ENCODE peak calls at places on chromosomes 11 and 22, in seven cellular contexts. W, M, K, R, F, T and Y are unnamed samples.

GRCh38 chr11:94794287-94795168 is 26.4 kb downstream of the AMOTL1 start:
- DNase-seq in W (peak; percentile 71), M (no peak), K (no peak), R (peak; percentile 74), F (peak; percentile 82), T (no peak), Y (peak; percentile 40)

GRCh38 chr11:116723511-116723910 is 49.3 kb downstream of the BUD13 start:
- DNase-seq in W (no peak), M (no peak), K (no peak), R (no peak), F (no peak), T (no peak), Y (no peak)

GRCh38 chr11:65448074-65448417 is 25.4 kb downstream of the NEAT1 start:
- DNase-seq in W (no peak), M (no peak), K (no peak), R (no peak), F (no peak), T (peak; percentile 46), Y (no peak)

GRCh38 chr11:64165842-64166635 is at the start of gene MACROD1:
- DNase-seq in W (peak; percentile 87), M (peak; percentile 94), K (no peak), R (peak; percentile 93), F (peak; percentile 71), T (peak; percentile 95), Y (peak; percentile 71)

GRCh38 chr11:50174189-50174588 is 141.5 kb downstream of the OR4C45 start:
- DNase-seq in W (no peak), M (no peak), K (no peak), R (no peak), F (no peak), T (no peak), Y (no peak)

GRCh38 chr11:782264-783174 is 5.2 kb upstream of the GATD1 start:
- DNase-seq in W (no peak), M (no peak), K (no peak), R (no peak), F (no peak), T (no peak), Y (no peak)

GRCh38 chr11:65435981-65436411 is 13.4 kb downstream of the NEAT1 start:
- DNase-seq in W (peak; percentile 32), M (peak; percentile 40), K (no peak), R (peak; percentile 79), F (no peak), T (peak; percentile 52), Y (peak; percentile 15)

GRCh38 chr22:21661991-21662390 is 3.8 kb upstream of the PPIL2 start:
- DNase-seq in W (no peak), M (no peak), K (no peak), R (no peak), F (no peak), T (no peak), Y (no peak)

GRCh38 chr11:73647459-73648100 is 1.2 kb downstream of the PLEKHB1 start:
- DNase-seq in W (peak; percentile 89), M (peak; percentile 94), K (peak; percentile 56), R (peak; percentile 95), F (peak; percentile 86), T (peak; percentile 96), Y (peak; percentile 82)

GRCh38 chr11:10655227-10655626 is 38.3 kb downstream of the IRAG1 start:
- DNase-seq in W (no peak), M (no peak), K (no peak), R (no peak), F (peak; percentile 41), T (no peak), Y (no peak)

GRCh38 chr11:65422633-65423515 is at the start of gene NEAT1:
- DNase-seq in W (peak; percentile 98), M (peak; percentile 99), K (peak; percentile 74), R (peak; percentile 99), F (peak; percentile 79), T (peak; percentile 99), Y (peak; percentile 99)

GRCh38 chr22:45155050-45155840 is 8.5 kb upstream of the NUP50 start:
- DNase-seq in W (no peak), M (no peak), K (no peak), R (no peak), F (no peak), T (no peak), Y (no peak)

GRCh38 chr11:123304828-123305530 is 109.9 kb upstream of the CLMP start:
- DNase-seq in W (no peak), M (no peak), K (no peak), R (no peak), F (no peak), T (no peak), Y (no peak)

GRCh38 chr11:95895815-95896214 is 28.1 kb downstream of the MTMR2 start:
- DNase-seq in W (no peak), M (no peak), K (no peak), R (no peak), F (no peak), T (no peak), Y (no peak)

GRCh38 chr11:125939081-125939521 is 6.7 kb upstream of the VSIG10L2 start:
- DNase-seq in W (no peak), M (no peak), K (no peak), R (no peak), F (no peak), T (no peak), Y (no peak)

GRCh38 chr22:42720263-42721044 is at the start of gene A4GALT:
- DNase-seq in W (peak; percentile 57), M (no peak), K (no peak), R (no peak), F (no peak), T (no peak), Y (no peak)

GRCh38 chr22:23305922-23306374 is 125.6 kb downstream of the BCR start:
- DNase-seq in W (peak; percentile 70), M (peak; percentile 33), K (no peak), R (peak; percentile 90), F (no peak), T (peak; percentile 68), Y (peak; percentile 64)

GRCh38 chr22:45094826-45095225 is 68.9 kb upstream of the NUP50 start:
- DNase-seq in W (no peak), M (no peak), K (no peak), R (no peak), F (no peak), T (no peak), Y (no peak)

GRCh38 chr11:119014209-119014924 is 3.8 kb downstream of the RPS25 start:
- DNase-seq in W (no peak), M (no peak), K (no peak), R (no peak), F (no peak), T (no peak), Y (no peak)

GRCh38 chr11:119019996-119020395 is 1.4 kb downstream of the TRAPPC4 start:
- DNase-seq in W (no peak), M (no peak), K (no peak), R (peak; percentile 49), F (no peak), T (no peak), Y (no peak)

GRCh38 chr11:119015054-119015611 is 3.0 kb downstream of the RPS25 start:
- DNase-seq in W (no peak), M (no peak), K (no peak), R (peak; percentile 7), F (no peak), T (no peak), Y (no peak)

GRCh38 chr11:119016216-119017009 is 1.7 kb downstream of the RPS25 start:
- DNase-seq in W (no peak), M (no peak), K (no peak), R (no peak), F (no peak), T (no peak), Y (no peak)

GRCh38 chr11:119018074-119018938 is at the start of the genes RPS25 and TRAPPC4:
- DNase-seq in W (peak; percentile 96), M (peak; percentile 96), K (peak; percentile 64), R (peak; percentile 98), F (peak; percentile 94), T (peak; percentile 98), Y (peak; percentile 90)
- TF ChIP-seq POLR2A in W (peak; percentile 38), M (peak; percentile 83), K (peak; percentile 39), R (peak; percentile 80), F (peak; percentile 79), T (peak; percentile 63), Y (peak; percentile 31)

GRCh38 chr11:22787565-22788162 is 41.9 kb downstream of the SVIP start:
- DNase-seq in W (no peak), M (peak; percentile 10), K (no peak), R (no peak), F (peak; percentile 22), T (peak; percentile 46), Y (no peak)
- H3K4me3 ChIP-seq in W (no peak overlapping the region), M (no peak overlapping the region), K (no peak overlapping the region), R (no peak overlapping the region), F (no peak overlapping the region), T (no peak overlapping the region), Y (no peak overlapping the region)

GRCh38 chr11:76444384-76445121 is at the start of gene EMSY:
- DNase-seq in W (peak; percentile 97), M (peak; percentile 96), K (peak; percentile 77), R (peak; percentile 99), F (peak; percentile 96), T (peak; percentile 98), Y (peak; percentile 93)
- TF ChIP-seq CTCF in W (no peak), M (no peak), K (no peak), R (no peak), F (no peak), T (no peak), Y (no peak)

GRCh38 chr22:38871360-38872171 is 450 bp downstream of the CBX6 start:
- DNase-seq in W (no peak), M (no peak), K (no peak), R (peak; percentile 73), F (no peak), T (peak; percentile 53), Y (no peak)

GRCh38 chr22:38874529-38875222 is 2.7 kb upstream of the CBX6 start:
- DNase-seq in W (no peak), M (no peak), K (no peak), R (peak; percentile 59), F (no peak), T (no peak), Y (no peak)

GRCh38 chr22:38872172-38872830 is at the start of gene CBX6:
- DNase-seq in W (peak; percentile 97), M (peak; percentile 93), K (peak; percentile 58), R (peak; percentile 98), F (peak; percentile 78), T (peak; percentile 96), Y (peak; percentile 94)

GRCh38 chr22:38872831-38873248 is 824 bp upstream of the CBX6 start:
- DNase-seq in W (peak; percentile 79), M (peak; percentile 41), K (no peak), R (peak; percentile 89), F (no peak), T (peak; percentile 62), Y (no peak)

DNA sequence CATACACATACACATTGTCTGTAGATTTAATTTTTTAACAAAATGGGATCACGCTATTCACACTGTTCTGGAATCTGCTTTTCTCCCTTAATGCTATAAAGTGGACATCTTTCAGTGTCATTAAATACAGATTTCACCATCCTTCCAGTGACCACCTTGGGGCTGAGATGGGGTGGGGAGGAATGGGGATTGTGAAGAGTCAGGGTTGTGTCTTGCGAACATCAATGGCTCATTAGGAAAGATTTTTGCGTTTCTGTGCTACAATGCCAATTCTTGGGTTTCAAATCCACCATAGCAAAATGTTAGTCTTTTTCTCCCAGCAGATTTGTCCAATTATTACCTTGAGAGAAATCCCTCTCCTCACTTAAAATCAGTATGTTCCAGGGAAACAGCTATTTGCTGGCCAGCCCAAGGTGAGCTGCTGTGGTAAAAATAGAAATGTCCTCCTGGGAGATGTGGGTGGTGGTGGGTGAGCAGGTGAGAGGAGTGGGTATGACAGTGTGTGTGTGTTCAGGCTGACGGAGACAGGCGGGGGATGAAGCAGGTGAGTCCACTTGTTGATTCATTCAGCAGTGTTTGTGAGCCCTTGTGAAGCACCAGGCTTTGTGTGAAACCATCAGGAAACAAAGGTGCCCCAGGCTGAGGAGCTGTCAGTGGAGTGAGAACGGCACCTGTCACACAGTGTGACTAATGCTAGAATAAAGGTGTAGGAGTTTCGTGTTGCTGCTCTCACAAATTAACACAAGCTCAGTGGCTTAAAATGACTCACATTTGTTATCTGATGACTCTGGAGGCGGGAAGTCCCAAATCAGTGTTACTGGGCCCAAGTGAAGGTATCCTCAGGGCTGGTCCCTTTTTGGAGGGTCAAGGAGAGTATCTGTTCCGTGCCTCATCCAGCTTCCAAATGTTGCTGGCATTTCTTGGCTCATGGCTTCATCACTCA is 1.7 kb upstream of the CBX6 start:
- DNase-seq in W (no peak), M (no peak), K (no peak), R (peak; percentile 53), F (no peak), T (no peak), Y (no peak)
- TF ChIP-seq POLR2A in W (no peak), M (no peak), K (no peak), R (no peak), F (no peak), T (no peak), Y (no peak)